ENCODE peak calls at places on chromosomes 4 and X, in eight cellular contexts. S is Kasumi-1; R is GM03348; K is CD4-positive, alpha-beta memory T cell; E is frontal cortex; I is stimulated activated naive CD8-positive, alpha-beta T cell treated with anti-CD3 and anti-CD28 coated beads, Interleukin-15, Interleukin-2, amounts not matched to agents 100 U/mL and 50 U/mL, for 24 hours; H is B cell; O is mucosa of gallbladder. D is an unnamed sample.

GRCh38 chr4:15345134-15345533 is 82.7 kb upstream of the C1QTNF7 start:
- DNase-seq in S (no peak), R (no peak), K (no peak), E (no peak), I (no peak), H (no peak), O (no peak), D (no peak)

GRCh38 chr4:141541851-141542250 is 94.5 kb upstream of the IL15 start:
- DNase-seq in S (no peak), R (peak), K (no peak), E (no peak), I (no peak), H (no peak), O (no peak), D (no peak)

GRCh38 chr4:23728971-23729370 is 160.9 kb downstream of the PPARGC1A start:
- DNase-seq in S (no peak), R (no peak), K (no peak), E (no peak), I (no peak), H (no peak), O (no peak), D (no peak)

GRCh38 chrX:129705377-129705925 is 33.3 kb upstream of the XPNPEP2 start:
- DNase-seq in S (no peak), R (no peak), K (no peak), E (no peak), I (no peak), H (no peak), O (no peak), D (no peak)

GRCh38 chr4:112327950-112328349 is 30.8 kb downstream of the ALPK1 start:
- DNase-seq in S (peak), R (peak), K (peak), E (peak), I (no peak), H (peak), O (no peak), D (peak)

GRCh38 chrX:100829730-100830129 is 9.5 kb downstream of the CSTF2 start:
- DNase-seq in S (peak), R (no peak), K (peak), E (no peak), I (no peak), H (peak), O (no peak), D (peak)

GRCh38 chrX:119899125-119899524 is 3.4 kb downstream of the AKAP14 start:
- DNase-seq in S (peak), R (no peak), K (no peak), E (no peak), I (no peak), H (no peak), O (no peak), D (no peak)

GRCh38 chr4:123510666-123511065 is 114.1 kb downstream of the SPRY1 start:
- DNase-seq in S (no peak), R (no peak), K (no peak), E (no peak), I (no peak), H (no peak), O (no peak), D (no peak)

GRCh38 chrX:34197946-34198345 is 65.8 kb upstream of the FAM47A start:
- DNase-seq in S (no peak), R (no peak), K (no peak), E (no peak), I (no peak), H (no peak), O (no peak), D (no peak)

GRCh38 chrX:39261446-39262147 is 460.3 kb downstream of the MID1IP1 start:
- DNase-seq in S (no peak), R (peak), K (peak), E (peak), I (no peak), H (peak), O (no peak), D (peak)

GRCh38 chr4:151992301-151992700 is 231.5 kb upstream of the GATB start:
- DNase-seq in S (no peak), R (no peak), K (no peak), E (no peak), I (no peak), H (no peak), O (no peak), D (no peak)

GRCh38 chrX:413322-414201 is 26.9 kb upstream of the PPP2R3B start:
- DNase-seq in S (no peak), R (peak), K (no peak), E (no peak), I (no peak), H (no peak), O (no peak), D (no peak)

GRCh38 chrX:39969099-39969825 is 128.5 kb downstream of the BCOR start:
- DNase-seq in S (no peak), R (no peak), K (no peak), E (no peak), I (peak), H (no peak), O (no peak), D (no peak)

GRCh38 chr4:14908635-14909034 is 93.6 kb upstream of the CPEB2 start:
- DNase-seq in S (no peak), R (no peak), K (no peak), E (no peak), I (no peak), H (no peak), O (no peak), D (no peak)

GRCh38 chrX:13167444-13168207 is 123.2 kb upstream of the FAM9C start:
- DNase-seq in S (no peak), R (peak), K (no peak), E (no peak), I (peak), H (peak), O (no peak), D (peak)

D was measured in GM20000.